ENCODE peak calls at places on chromosomes 7 and 10, in six cellular contexts. One of them, this sample, is unnamed.

GRCh38 chr7:122858310-122858709 is 27.9 kb downstream of the CADPS2 start:
- DNase-seq in stimulated activated CD4-positive, alpha-beta T cell treated with anti-CD3 and anti-CD28 coated beads, Interleukin-4, amount 100 ng/mL, for 1 hour: no peak
- DNase-seq in left ventricle myocardium inferior: no peak
- DNase-seq in neural crest cell: no peak
- DNase-seq in anterior cingulate cortex: no peak
- DNase-seq in COLO829: no peak
- DNase-seq in this sample: no peak

GRCh38 chr7:54967384-54967783 is 51.4 kb upstream of the EGFR start:
- DNase-seq in stimulated activated CD4-positive, alpha-beta T cell treated with anti-CD3 and anti-CD28 coated beads, Interleukin-4, amount 100 ng/mL, for 1 hour: no peak
- DNase-seq in left ventricle myocardium inferior: no peak
- DNase-seq in neural crest cell: no peak
- DNase-seq in anterior cingulate cortex: no peak
- DNase-seq in COLO829: no peak
- DNase-seq in this sample: peak; percentile 74

GRCh38 chr7:2978403-2978802 is 65.3 kb downstream of the CARD11 start:
- DNase-seq in stimulated activated CD4-positive, alpha-beta T cell treated with anti-CD3 and anti-CD28 coated beads, Interleukin-4, amount 100 ng/mL, for 1 hour: peak; percentile 88
- DNase-seq in left ventricle myocardium inferior: peak; percentile 28
- DNase-seq in neural crest cell: no peak
- DNase-seq in anterior cingulate cortex: no peak
- DNase-seq in COLO829: no peak
- DNase-seq in this sample: no peak

GRCh38 chr7:38409524-38409923 is 136.1 kb upstream of the TARP start:
- DNase-seq in stimulated activated CD4-positive, alpha-beta T cell treated with anti-CD3 and anti-CD28 coated beads, Interleukin-4, amount 100 ng/mL, for 1 hour: no peak
- DNase-seq in left ventricle myocardium inferior: no peak
- DNase-seq in neural crest cell: no peak
- DNase-seq in anterior cingulate cortex: no peak
- DNase-seq in COLO829: no peak
- DNase-seq in this sample: no peak

GRCh38 chr10:36358736-36359135 is 716.6 kb upstream of the FZD8 start:
- DNase-seq in stimulated activated CD4-positive, alpha-beta T cell treated with anti-CD3 and anti-CD28 coated beads, Interleukin-4, amount 100 ng/mL, for 1 hour: no peak
- DNase-seq in left ventricle myocardium inferior: no peak
- DNase-seq in neural crest cell: no peak
- DNase-seq in anterior cingulate cortex: no peak
- DNase-seq in COLO829: no peak
- DNase-seq in this sample: no peak

GRCh38 chr10:5752301-5752871 is 60.8 kb downstream of the GDI2 start:
- DNase-seq in stimulated activated CD4-positive, alpha-beta T cell treated with anti-CD3 and anti-CD28 coated beads, Interleukin-4, amount 100 ng/mL, for 1 hour: no peak
- DNase-seq in left ventricle myocardium inferior: no peak
- DNase-seq in neural crest cell: no peak
- DNase-seq in anterior cingulate cortex: no peak
- DNase-seq in COLO829: no peak
- DNase-seq in this sample: no peak

GRCh38 chr10:60508831-60509230 is 119.2 kb upstream of the ANK3 start:
- DNase-seq in stimulated activated CD4-positive, alpha-beta T cell treated with anti-CD3 and anti-CD28 coated beads, Interleukin-4, amount 100 ng/mL, for 1 hour: no peak
- DNase-seq in left ventricle myocardium inferior: no peak
- DNase-seq in neural crest cell: no peak
- DNase-seq in anterior cingulate cortex: no peak
- DNase-seq in COLO829: no peak
- DNase-seq in this sample: no peak

GRCh38 chr10:45052700-45053099 is 52.0 kb downstream of the ZNF22 start:
- DNase-seq in stimulated activated CD4-positive, alpha-beta T cell treated with anti-CD3 and anti-CD28 coated beads, Interleukin-4, amount 100 ng/mL, for 1 hour: no peak
- DNase-seq in left ventricle myocardium inferior: no peak
- DNase-seq in neural crest cell: no peak
- DNase-seq in anterior cingulate cortex: no peak
- DNase-seq in COLO829: no peak
- DNase-seq in this sample: no peak

GRCh38 chr10:7054915-7055314 is 355.9 kb downstream of the SFMBT2 start:
- DNase-seq in stimulated activated CD4-positive, alpha-beta T cell treated with anti-CD3 and anti-CD28 coated beads, Interleukin-4, amount 100 ng/mL, for 1 hour: no peak
- DNase-seq in left ventricle myocardium inferior: no peak
- DNase-seq in neural crest cell: peak; percentile 6
- DNase-seq in anterior cingulate cortex: no peak
- DNase-seq in COLO829: peak; percentile 73
- DNase-seq in this sample: no peak

GRCh38 chr10:124332426-124332825 is 86.3 kb downstream of the OAT start:
- DNase-seq in stimulated activated CD4-positive, alpha-beta T cell treated with anti-CD3 and anti-CD28 coated beads, Interleukin-4, amount 100 ng/mL, for 1 hour: no peak
- DNase-seq in left ventricle myocardium inferior: no peak
- DNase-seq in neural crest cell: no peak
- DNase-seq in anterior cingulate cortex: no peak
- DNase-seq in COLO829: no peak
- DNase-seq in this sample: no peak

GRCh38 chr7:142855756-142856564 is 1.1 kb downstream of the EPHB6 start:
- DNase-seq in stimulated activated CD4-positive, alpha-beta T cell treated with anti-CD3 and anti-CD28 coated beads, Interleukin-4, amount 100 ng/mL, for 1 hour: no peak
- DNase-seq in left ventricle myocardium inferior: peak; percentile 56
- DNase-seq in neural crest cell: no peak
- DNase-seq in anterior cingulate cortex: no peak
- DNase-seq in COLO829: no peak
- DNase-seq in this sample: no peak

GRCh38 chr10:124707546-124707945 is 36.6 kb downstream of the FAM53B start:
- DNase-seq in stimulated activated CD4-positive, alpha-beta T cell treated with anti-CD3 and anti-CD28 coated beads, Interleukin-4, amount 100 ng/mL, for 1 hour: no peak
- DNase-seq in left ventricle myocardium inferior: no peak
- DNase-seq in neural crest cell: no peak
- DNase-seq in anterior cingulate cortex: no peak
- DNase-seq in COLO829: no peak
- DNase-seq in this sample: no peak

GRCh38 chr10:124911124-124912051 is 30.5 kb upstream of the ZRANB1 start:
- DNase-seq in stimulated activated CD4-positive, alpha-beta T cell treated with anti-CD3 and anti-CD28 coated beads, Interleukin-4, amount 100 ng/mL, for 1 hour: no peak
- DNase-seq in left ventricle myocardium inferior: no peak
- DNase-seq in neural crest cell: no peak
- DNase-seq in anterior cingulate cortex: no peak
- DNase-seq in COLO829: no peak
- DNase-seq in this sample: no peak

GRCh38 chr7:123725586-123726171 is 23.1 kb downstream of the WASL start:
- DNase-seq in stimulated activated CD4-positive, alpha-beta T cell treated with anti-CD3 and anti-CD28 coated beads, Interleukin-4, amount 100 ng/mL, for 1 hour: no peak
- DNase-seq in left ventricle myocardium inferior: no peak
- DNase-seq in neural crest cell: no peak
- DNase-seq in anterior cingulate cortex: no peak
- DNase-seq in COLO829: no peak
- DNase-seq in this sample: no peak

GRCh38 chr10:80938920-80939319 is 401.2 kb downstream of the SH2D4B start:
- DNase-seq in stimulated activated CD4-positive, alpha-beta T cell treated with anti-CD3 and anti-CD28 coated beads, Interleukin-4, amount 100 ng/mL, for 1 hour: no peak
- DNase-seq in left ventricle myocardium inferior: no peak
- DNase-seq in neural crest cell: no peak
- DNase-seq in anterior cingulate cortex: no peak
- DNase-seq in COLO829: no peak
- DNase-seq in this sample: no peak

GRCh38 chr10:110368556-110368955 is 63.8 kb upstream of the SMNDC1 start:
- DNase-seq in stimulated activated CD4-positive, alpha-beta T cell treated with anti-CD3 and anti-CD28 coated beads, Interleukin-4, amount 100 ng/mL, for 1 hour: no peak
- DNase-seq in left ventricle myocardium inferior: no peak
- DNase-seq in neural crest cell: no peak
- DNase-seq in anterior cingulate cortex: no peak
- DNase-seq in COLO829: no peak
- DNase-seq in this sample: no peak

GRCh38 chr10:124546957-124547650 is 85.5 kb downstream of the LHPP start:
- DNase-seq in stimulated activated CD4-positive, alpha-beta T cell treated with anti-CD3 and anti-CD28 coated beads, Interleukin-4, amount 100 ng/mL, for 1 hour: no peak
- DNase-seq in left ventricle myocardium inferior: no peak
- DNase-seq in neural crest cell: no peak
- DNase-seq in anterior cingulate cortex: no peak
- DNase-seq in COLO829: no peak
- DNase-seq in this sample: no peak

GRCh38 chr7:155003215-155003999 is 483 bp upstream of the PAXIP1 start:
- DNase-seq in stimulated activated CD4-positive, alpha-beta T cell treated with anti-CD3 and anti-CD28 coated beads, Interleukin-4, amount 100 ng/mL, for 1 hour: peak; percentile 85
- DNase-seq in left ventricle myocardium inferior: peak; percentile 80
- DNase-seq in neural crest cell: peak; percentile 65
- DNase-seq in anterior cingulate cortex: peak; percentile 86
- DNase-seq in COLO829: peak; percentile 77
- DNase-seq in this sample: no peak

GRCh38 chr10:25766213-25766612 is 167.8 kb upstream of the MYO3A start:
- DNase-seq in stimulated activated CD4-positive, alpha-beta T cell treated with anti-CD3 and anti-CD28 coated beads, Interleukin-4, amount 100 ng/mL, for 1 hour: no peak
- DNase-seq in left ventricle myocardium inferior: no peak
- DNase-seq in neural crest cell: no peak
- DNase-seq in anterior cingulate cortex: no peak
- DNase-seq in COLO829: no peak
- DNase-seq in this sample: no peak

GRCh38 chr10:79346388-79347225 is 662 bp upstream of the PPIF start:
- DNase-seq in stimulated activated CD4-positive, alpha-beta T cell treated with anti-CD3 and anti-CD28 coated beads, Interleukin-4, amount 100 ng/mL, for 1 hour: no peak
- DNase-seq in left ventricle myocardium inferior: no peak
- DNase-seq in neural crest cell: no peak
- DNase-seq in anterior cingulate cortex: no peak
- DNase-seq in COLO829: no peak
- DNase-seq in this sample: no peak

GRCh38 chr7:13312327-13312726 is 624.9 kb downstream of the ARL4A start:
- DNase-seq in stimulated activated CD4-positive, alpha-beta T cell treated with anti-CD3 and anti-CD28 coated beads, Interleukin-4, amount 100 ng/mL, for 1 hour: no peak
- DNase-seq in left ventricle myocardium inferior: no peak
- DNase-seq in neural crest cell: peak; percentile 9
- DNase-seq in anterior cingulate cortex: no peak
- DNase-seq in COLO829: no peak
- DNase-seq in this sample: no peak

GRCh38 chr7:98081351-98081750 is 25.3 kb upstream of the LMTK2 start:
- DNase-seq in stimulated activated CD4-positive, alpha-beta T cell treated with anti-CD3 and anti-CD28 coated beads, Interleukin-4, amount 100 ng/mL, for 1 hour: no peak
- DNase-seq in left ventricle myocardium inferior: no peak
- DNase-seq in neural crest cell: no peak
- DNase-seq in anterior cingulate cortex: no peak
- DNase-seq in COLO829: no peak
- DNase-seq in this sample: no peak

GRCh38 chr7:135773451-135773850 is 24.8 kb upstream of the FAM180A start:
- DNase-seq in stimulated activated CD4-positive, alpha-beta T cell treated with anti-CD3 and anti-CD28 coated beads, Interleukin-4, amount 100 ng/mL, for 1 hour: no peak
- DNase-seq in left ventricle myocardium inferior: no peak
- DNase-seq in neural crest cell: no peak
- DNase-seq in anterior cingulate cortex: no peak
- DNase-seq in COLO829: no peak
- DNase-seq in this sample: no peak

GRCh38 chr7:17041324-17041723 is 159.5 kb upstream of the AGR3 start:
- DNase-seq in stimulated activated CD4-positive, alpha-beta T cell treated with anti-CD3 and anti-CD28 coated beads, Interleukin-4, amount 100 ng/mL, for 1 hour: no peak
- DNase-seq in left ventricle myocardium inferior: no peak
- DNase-seq in neural crest cell: no peak
- DNase-seq in anterior cingulate cortex: no peak
- DNase-seq in COLO829: peak; percentile 51
- DNase-seq in this sample: no peak

GRCh38 chr7:127809285-127809702 is 157.3 kb downstream of the SND1 start:
- DNase-seq in stimulated activated CD4-positive, alpha-beta T cell treated with anti-CD3 and anti-CD28 coated beads, Interleukin-4, amount 100 ng/mL, for 1 hour: no peak
- DNase-seq in left ventricle myocardium inferior: no peak
- DNase-seq in neural crest cell: no peak
- DNase-seq in anterior cingulate cortex: no peak
- DNase-seq in COLO829: no peak
- DNase-seq in this sample: no peak

GRCh38 chr7:151373599-151373998 is 32.0 kb downstream of the NUB1 start:
- DNase-seq in stimulated activated CD4-positive, alpha-beta T cell treated with anti-CD3 and anti-CD28 coated beads, Interleukin-4, amount 100 ng/mL, for 1 hour: no peak
- DNase-seq in left ventricle myocardium inferior: no peak
- DNase-seq in neural crest cell: no peak
- DNase-seq in anterior cingulate cortex: no peak
- DNase-seq in COLO829: no peak
- DNase-seq in this sample: no peak

GRCh38 chr7:16634292-16634738 is 11.2 kb downstream of the ANKMY2 start:
- DNase-seq in stimulated activated CD4-positive, alpha-beta T cell treated with anti-CD3 and anti-CD28 coated beads, Interleukin-4, amount 100 ng/mL, for 1 hour: no peak
- DNase-seq in left ventricle myocardium inferior: no peak
- DNase-seq in neural crest cell: no peak
- DNase-seq in anterior cingulate cortex: no peak
- DNase-seq in COLO829: no peak
- DNase-seq in this sample: no peak

GRCh38 chr10:7123719-7124118 is 287.1 kb downstream of the SFMBT2 start:
- DNase-seq in stimulated activated CD4-positive, alpha-beta T cell treated with anti-CD3 and anti-CD28 coated beads, Interleukin-4, amount 100 ng/mL, for 1 hour: no peak
- DNase-seq in left ventricle myocardium inferior: no peak
- DNase-seq in neural crest cell: no peak
- DNase-seq in anterior cingulate cortex: no peak
- DNase-seq in COLO829: no peak
- DNase-seq in this sample: no peak

GRCh38 chr10:59287587-59287986 is 74.8 kb downstream of the FAM13C start:
- DNase-seq in stimulated activated CD4-positive, alpha-beta T cell treated with anti-CD3 and anti-CD28 coated beads, Interleukin-4, amount 100 ng/mL, for 1 hour: no peak
- DNase-seq in left ventricle myocardium inferior: no peak
- DNase-seq in neural crest cell: no peak
- DNase-seq in anterior cingulate cortex: peak; percentile 24
- DNase-seq in COLO829: no peak
- DNase-seq in this sample: no peak

GRCh38 chr10:14573666-14574261 is 200.9 kb downstream of the FAM107B start:
- DNase-seq in stimulated activated CD4-positive, alpha-beta T cell treated with anti-CD3 and anti-CD28 coated beads, Interleukin-4, amount 100 ng/mL, for 1 hour: no peak
- DNase-seq in left ventricle myocardium inferior: no peak
- DNase-seq in neural crest cell: no peak
- DNase-seq in anterior cingulate cortex: no peak
- DNase-seq in COLO829: no peak
- DNase-seq in this sample: peak; percentile 86

GRCh38 chr7:94630855-94631254 is 25.1 kb downstream of the SGCE start:
- DNase-seq in stimulated activated CD4-positive, alpha-beta T cell treated with anti-CD3 and anti-CD28 coated beads, Interleukin-4, amount 100 ng/mL, for 1 hour: no peak
- DNase-seq in left ventricle myocardium inferior: no peak
- DNase-seq in neural crest cell: no peak
- DNase-seq in anterior cingulate cortex: no peak
- DNase-seq in COLO829: no peak
- DNase-seq in this sample: no peak

GRCh38 chr7:28157311-28157710 is 23.3 kb downstream of the JAZF1 start:
- DNase-seq in stimulated activated CD4-positive, alpha-beta T cell treated with anti-CD3 and anti-CD28 coated beads, Interleukin-4, amount 100 ng/mL, for 1 hour: no peak
- DNase-seq in left ventricle myocardium inferior: no peak
- DNase-seq in neural crest cell: no peak
- DNase-seq in anterior cingulate cortex: no peak
- DNase-seq in COLO829: no peak
- DNase-seq in this sample: no peak

GRCh38 chr10:88849224-88849623 is 2.4 kb downstream of the ANKRD22 start:
- DNase-seq in stimulated activated CD4-positive, alpha-beta T cell treated with anti-CD3 and anti-CD28 coated beads, Interleukin-4, amount 100 ng/mL, for 1 hour: no peak
- DNase-seq in left ventricle myocardium inferior: no peak
- DNase-seq in neural crest cell: no peak
- DNase-seq in anterior cingulate cortex: no peak
- DNase-seq in COLO829: no peak
- DNase-seq in this sample: no peak

GRCh38 chr7:41130596-41131236 is 572.2 kb downstream of the INHBA start:
- DNase-seq in stimulated activated CD4-positive, alpha-beta T cell treated with anti-CD3 and anti-CD28 coated beads, Interleukin-4, amount 100 ng/mL, for 1 hour: no peak
- DNase-seq in left ventricle myocardium inferior: no peak
- DNase-seq in neural crest cell: no peak
- DNase-seq in anterior cingulate cortex: no peak
- DNase-seq in COLO829: no peak
- DNase-seq in this sample: no peak

GRCh38 chr10:33122014-33122788 is 164.2 kb upstream of the ITGB1 start:
- DNase-seq in stimulated activated CD4-positive, alpha-beta T cell treated with anti-CD3 and anti-CD28 coated beads, Interleukin-4, amount 100 ng/mL, for 1 hour: no peak
- DNase-seq in left ventricle myocardium inferior: no peak
- DNase-seq in neural crest cell: no peak
- DNase-seq in anterior cingulate cortex: no peak
- DNase-seq in COLO829: no peak
- DNase-seq in this sample: no peak

GRCh38 chr7:50068850-50069551 is 24.0 kb downstream of the ZPBP start:
- DNase-seq in stimulated activated CD4-positive, alpha-beta T cell treated with anti-CD3 and anti-CD28 coated beads, Interleukin-4, amount 100 ng/mL, for 1 hour: no peak
- DNase-seq in left ventricle myocardium inferior: no peak
- DNase-seq in neural crest cell: no peak
- DNase-seq in anterior cingulate cortex: no peak
- DNase-seq in COLO829: peak; percentile 37
- DNase-seq in this sample: peak; percentile 8

GRCh38 chr10:17989908-17990767 is 38.4 kb downstream of the SLC39A12 start:
- DNase-seq in stimulated activated CD4-positive, alpha-beta T cell treated with anti-CD3 and anti-CD28 coated beads, Interleukin-4, amount 100 ng/mL, for 1 hour: no peak
- DNase-seq in left ventricle myocardium inferior: no peak
- DNase-seq in neural crest cell: no peak
- DNase-seq in anterior cingulate cortex: no peak
- DNase-seq in COLO829: peak; percentile 80
- DNase-seq in this sample: peak; percentile 70

GRCh38 chr7:33873981-33874750 is 31.2 kb upstream of the BMPER start:
- DNase-seq in stimulated activated CD4-positive, alpha-beta T cell treated with anti-CD3 and anti-CD28 coated beads, Interleukin-4, amount 100 ng/mL, for 1 hour: no peak
- DNase-seq in left ventricle myocardium inferior: no peak
- DNase-seq in neural crest cell: no peak
- DNase-seq in anterior cingulate cortex: no peak
- DNase-seq in COLO829: peak; percentile 72
- DNase-seq in this sample: no peak